ENCODE peak calls at places on chromosomes 5 and 9, in six cellular contexts. X, H, T, A, R and W are unnamed samples.
A peak's percentile ranks its signal among the peaks of the same experiment; 100 is the strongest.

GRCh38 chr5:14082973-14083372 is 60.2 kb upstream of the TRIO start:
- DNase-seq in T (no peak), X (no peak), R (no peak), H (no peak), A (no peak), W (no peak)

GRCh38 chr5:107228237-107228636 is 442.5 kb downstream of the EFNA5 start:
- DNase-seq in X (no peak), A (no peak), H (no peak), R (no peak), T (no peak), W (no peak)

GRCh38 chr9:34742710-34743109 is 32.8 kb upstream of the CCL21 start:
- DNase-seq in R (no peak), X (no peak), T (no peak), A (no peak), H (no peak), W (no peak)

GRCh38 chr5:131996210-131997025 is 15.0 kb downstream of the ACSL6 start:
- DNase-seq in X (no peak), H (no peak), A (peak; percentile 34), R (no peak), T (no peak), W (no peak)

GRCh38 chr9:128024761-128025308 is 42.3 kb downstream of the NAIF1 start:
- DNase-seq in R (no peak), X (no peak), A (no peak), H (no peak), T (no peak), W (no peak)

GRCh38 chr5:149063017-149063687 is at the start of gene SH3TC2:
- DNase-seq in X (peak; percentile 70), A (peak; percentile 12), T (peak; percentile 73), R (peak; percentile 52), H (peak; percentile 61), W (peak; percentile 41)

GRCh38 chr5:103402861-103403260 is 144.3 kb downstream of the MACIR start:
- DNase-seq in R (no peak), H (no peak), T (no peak), X (no peak), A (no peak), W (no peak)

GRCh38 chr9:38226491-38226951 is 157.5 kb upstream of the SHB start:
- DNase-seq in A (no peak), H (peak; percentile 4), R (no peak), X (no peak), T (no peak), W (no peak)

GRCh38 chr5:14450055-14450524 is 131.5 kb upstream of the OTULINL start:
- DNase-seq in A (no peak), R (peak; percentile 90), H (peak; percentile 92), T (peak; percentile 96), X (peak; percentile 90), W (no peak)

GRCh38 chr5:87649455-87649854 is 236.7 kb upstream of the CCNH start:
- DNase-seq in R (peak; percentile 35), T (no peak), X (no peak), H (no peak), A (no peak), W (no peak)

GRCh38 chr9:109198736-109199384 is 31.8 kb upstream of the FRRS1L start:
- DNase-seq in R (no peak), T (no peak), X (no peak), A (no peak), H (no peak), W (no peak)

GRCh38 chr5:158967566-158967965 is 132.2 kb downstream of the EBF1 start:
- DNase-seq in A (no peak), H (peak; percentile 32), R (peak; percentile 39), X (no peak), T (peak; percentile 72), W (no peak)

GRCh38 chr5:180704362-180704761 is 35.5 kb downstream of the OR2Y1 start:
- DNase-seq in H (peak; percentile 7), R (no peak), T (no peak), A (no peak), X (no peak), W (no peak)

GRCh38 chr9:15927131-15927530 is 374.3 kb downstream of the CCDC171 start:
- DNase-seq in X (no peak), H (peak; percentile 24), T (peak; percentile 64), R (peak; percentile 37), A (no peak), W (no peak)

GRCh38 chr9:112115955-112116354 is 59.1 kb downstream of the SUSD1 start:
- DNase-seq in R (no peak), A (no peak), T (no peak), X (no peak), H (no peak), W (no peak)

GRCh38 chr9:110047955-110048472 is 159.9 kb downstream of the C9orf152 start:
- DNase-seq in H (no peak), R (no peak), X (no peak), A (peak; percentile 43), T (no peak), W (peak; percentile 52)

GRCh38 chr9:35490910-35491465 is 1.1 kb downstream of the RUSC2 start:
- DNase-seq in A (no peak), R (peak; percentile 62), H (peak; percentile 59), X (no peak), T (no peak), W (no peak)

GRCh38 chr5:72238712-72239445 is 81.2 kb downstream of the MRPS27 start:
- DNase-seq in A (no peak), X (no peak), T (no peak), H (no peak), R (no peak), W (no peak)

GRCh38 chr5:44536650-44537260 is 147.5 kb upstream of the FGF10 start:
- DNase-seq in H (peak; percentile 17), R (peak; percentile 0), X (no peak), A (peak; percentile 57), T (peak; percentile 37), W (peak; percentile 53)

GRCh38 chr5:150758210-150758533 is 645 bp downstream of the DCTN4 start:
- DNase-seq in T (peak; percentile 50), R (no peak), X (no peak), A (no peak), H (peak; percentile 29), W (no peak)

GRCh38 chr5:150486402-150487198 is 21.3 kb upstream of the NDST1 start:
- DNase-seq in R (peak; percentile 69), X (no peak), A (peak; percentile 77), T (peak; percentile 63), H (peak; percentile 48), W (peak; percentile 79)

GRCh38 chr9:82492274-82492673 is 503.7 kb downstream of the SPATA31D1 start:
- DNase-seq in T (no peak), R (no peak), X (no peak), H (no peak), A (no peak), W (no peak)
- TF ChIP-seq CTCF in T (peak; percentile 10), R (no peak), X (no peak), H (peak; percentile 5), A (no peak), W (no peak)

DNA sequence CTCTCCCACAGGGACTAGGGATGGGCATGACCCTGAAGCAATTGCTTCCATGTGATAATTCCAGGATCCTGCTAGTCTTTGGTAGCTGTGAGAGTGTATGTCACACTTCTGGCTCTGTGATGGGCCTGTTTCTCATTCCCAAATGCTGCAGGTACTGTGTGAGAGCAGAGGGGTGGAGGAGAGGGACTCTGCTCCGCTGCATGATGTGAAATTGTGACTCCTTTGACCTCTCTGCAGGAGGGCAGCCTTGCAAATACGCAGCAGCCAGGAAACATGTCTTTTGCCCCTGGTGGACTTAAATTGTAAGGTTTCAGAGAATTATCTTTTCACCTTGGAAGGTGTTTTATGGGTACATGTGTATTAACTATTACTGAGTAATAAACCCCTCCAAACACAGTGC is 61.6 kb downstream of the SFXN1 start:
- DNase-seq in R (no peak), X (no peak), T (no peak), A (no peak), H (no peak), W (no peak)
- TF ChIP-seq CTCF in R (no peak), X (no peak), T (no peak), A (no peak), H (no peak), W (no peak)

GRCh38 chr5:142587354-142587965 is 98.4 kb downstream of the FGF1 start:
- DNase-seq in T (peak; percentile 37), X (no peak), A (peak; percentile 63), R (peak; percentile 26), H (peak; percentile 59), W (peak; percentile 26)
- TF ChIP-seq CTCF in T (peak; percentile 63), X (no peak), A (peak; percentile 38), R (peak; percentile 55), H (peak; percentile 57), W (peak; percentile 46)

GRCh38 chr9:88587885-88588628 is 53.1 kb downstream of the NXNL2 start:
- DNase-seq in R (no peak), H (peak; percentile 40), X (no peak), A (no peak), T (peak; percentile 36), W (no peak)

GRCh38 chr9:88593537-88594185 is 58.7 kb downstream of the NXNL2 start:
- DNase-seq in X (no peak), A (peak; percentile 37), T (peak; percentile 68), H (peak; percentile 74), R (peak; percentile 71), W (peak; percentile 36)

GRCh38 chr9:88587182-88587581 is 52.2 kb downstream of the NXNL2 start:
- DNase-seq in H (no peak), A (no peak), T (peak; percentile 22), R (no peak), X (no peak), W (no peak)

GRCh38 chr9:88589656-88590055 is 54.7 kb downstream of the NXNL2 start:
- DNase-seq in X (no peak), T (no peak), R (no peak), A (no peak), H (no peak), W (no peak)

DNA sequence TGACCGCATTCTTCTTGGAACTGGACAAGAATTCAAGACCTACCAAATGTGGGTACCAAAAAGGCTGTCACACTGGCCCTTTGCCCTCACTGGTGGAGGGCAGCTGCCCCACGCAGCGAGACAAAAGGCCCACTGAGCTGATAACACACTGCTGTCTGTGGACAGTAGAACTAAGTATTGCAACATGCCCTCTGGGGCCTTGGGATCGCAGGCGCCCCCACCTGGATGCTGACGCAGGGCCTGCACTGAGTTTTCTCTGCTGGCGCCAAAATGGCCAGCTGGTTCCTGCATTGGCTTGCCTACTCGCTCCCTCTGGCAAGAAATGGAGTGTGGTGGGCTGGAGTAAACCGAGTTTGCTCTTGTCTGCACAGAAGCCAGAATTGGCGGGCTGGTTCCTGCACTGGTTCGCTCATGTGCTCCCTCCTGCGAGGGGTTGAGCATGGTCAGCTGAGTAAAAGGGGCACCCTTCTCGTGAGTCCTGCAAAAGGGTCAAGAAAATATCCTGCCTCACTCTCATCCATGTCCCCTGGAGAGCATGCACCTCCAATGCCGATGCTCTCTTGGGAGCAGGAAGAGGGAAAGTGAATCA is 55.7 kb downstream of the NXNL2 start:
- DNase-seq in A (peak; percentile 24), T (no peak), H (no peak), R (no peak), X (no peak), W (no peak)
- TF ChIP-seq CTCF in A (no peak), T (peak; percentile 1), H (no peak), R (peak; percentile 4), X (no peak), W (no peak)

GRCh38 chr5:174903333-174903732 is 179.0 kb downstream of the MSX2 start:
- DNase-seq in H (no peak), X (no peak), R (no peak), A (no peak), T (no peak), W (no peak)
- TF ChIP-seq CTCF in H (no peak), X (no peak), R (no peak), A (no peak), T (no peak), W (no peak)

GRCh38 chr9:71812385-71812784 is 44.1 kb upstream of the CEMIP2 start:
- DNase-seq in A (no peak), X (no peak), T (peak; percentile 76), H (peak; percentile 12), R (peak; percentile 11), W (no peak)
- TF ChIP-seq CTCF in A (no peak), X (no peak), T (peak; percentile 60), H (peak; percentile 2), R (peak; percentile 18), W (no peak)

GRCh38 chr5:91438871-91439270 is 55.8 kb upstream of the ARRDC3 start:
- DNase-seq in A (no peak), X (no peak), T (no peak), R (no peak), H (no peak), W (no peak)
- TF ChIP-seq CTCF in A (no peak), X (no peak), T (no peak), R (no peak), H (no peak), W (no peak)